ENCODE peak calls at places on chromosomes 5 and 9, in seven cellular contexts. J is GM10248, D is stomach, Y is nephron progenitor cell, X is prostate gland, S is OCI-LY7, B is transverse colon. L is an unnamed sample.

GRCh38 chr5:176320577-176320976 is 41.0 kb downstream of the KIAA1191 start:
- DNase-seq in J (no peak), S (no peak), X (no peak), B (no peak), Y (no peak), D (no peak), L (no peak)

GRCh38 chr9:120482424-120483186 is 97.4 kb downstream of the CDK5RAP2 start:
- DNase-seq in D (no peak), X (no peak), Y (no peak), S (no peak), J (no peak), B (no peak), L (no peak)

GRCh38 chr5:108940500-108940899 is 192.8 kb downstream of the FER start:
- DNase-seq in J (no peak), S (no peak), X (no peak), B (no peak), Y (no peak), D (no peak), L (no peak)

GRCh38 chr9:95736891-95737522 is 138.5 kb upstream of the ERCC6L2 start:
- DNase-seq in B (no peak), S (no peak), Y (peak), D (no peak), X (no peak), J (no peak), L (no peak)

GRCh38 chr5:8061140-8061469 is 192.2 kb downstream of the MTRR start:
- DNase-seq in J (no peak), B (no peak), D (no peak), Y (no peak), S (no peak), X (no peak), L (no peak)

GRCh38 chr9:6598249-6598725 is 47.2 kb downstream of the GLDC start:
- DNase-seq in X (no peak), B (no peak), D (no peak), Y (no peak), S (no peak), J (peak), L (no peak)

GRCh38 chr5:56818409-56819026 is 3.2 kb downstream of the MAP3K1 start:
- DNase-seq in B (no peak), Y (no peak), D (no peak), X (no peak), J (no peak), S (no peak), L (no peak)

GRCh38 chr5:151671979-151672378 is 14.7 kb downstream of the SPARC start:
- DNase-seq in J (no peak), S (no peak), X (no peak), B (peak), Y (no peak), D (no peak), L (no peak)

GRCh38 chr5:150502847-150503246 is 5.1 kb upstream of the NDST1 start:
- DNase-seq in X (no peak), S (no peak), D (no peak), J (no peak), Y (no peak), B (no peak), L (no peak)

GRCh38 chr5:137733922-137734695 is 1.8 kb downstream of the KLHL3 start:
- DNase-seq in B (no peak), X (no peak), J (no peak), Y (no peak), S (no peak), D (no peak), L (no peak)

GRCh38 chr5:137728048-137728447 is 7.8 kb downstream of the KLHL3 start:
- DNase-seq in B (no peak), Y (no peak), S (no peak), X (no peak), D (no peak), J (no peak), L (no peak)

GRCh38 chr5:137730331-137730730 is 5.6 kb downstream of the KLHL3 start:
- DNase-seq in D (no peak), B (no peak), S (no peak), J (no peak), Y (no peak), X (no peak), L (no peak)

GRCh38 chr5:137733011-137733410 is 2.9 kb downstream of the KLHL3 start:
- DNase-seq in D (no peak), S (no peak), J (no peak), Y (no peak), B (no peak), X (no peak), L (no peak)

GRCh38 chr5:137731201-137731600 is 4.7 kb downstream of the KLHL3 start:
- DNase-seq in X (no peak), B (no peak), Y (no peak), J (no peak), D (no peak), S (no peak), L (no peak)
- TF ChIP-seq CTCF in X (no peak), B (no peak), Y (no peak), J (no peak), D (no peak), S (no peak), L (no peak)

DNA sequence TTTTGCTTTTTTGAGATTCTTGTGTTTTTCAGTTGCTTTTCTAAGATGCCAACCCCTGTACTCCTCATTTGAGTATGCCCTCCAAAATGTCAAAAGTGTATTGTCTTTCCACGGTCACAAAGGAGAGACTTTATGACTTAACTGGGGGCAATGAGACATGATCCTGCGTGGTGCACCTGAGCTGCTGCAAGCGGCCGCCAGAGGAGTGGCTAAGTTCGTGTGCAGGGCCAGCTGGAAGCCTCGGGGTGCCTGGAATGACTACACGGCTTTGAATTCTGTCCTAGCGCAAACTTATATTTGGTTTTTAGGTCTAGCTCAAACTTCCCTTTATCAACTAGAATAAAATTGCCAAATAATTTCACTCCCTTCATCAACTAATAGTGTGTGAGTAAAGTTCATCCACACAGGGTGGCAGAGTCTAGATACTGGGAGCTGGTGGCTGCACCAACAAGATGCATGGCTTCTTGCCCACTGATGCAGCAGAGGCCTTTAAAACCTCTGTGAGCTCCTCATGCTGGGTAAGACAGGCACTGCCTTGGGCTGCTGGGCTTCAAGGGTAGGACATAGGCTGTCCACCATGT is 4.7 kb downstream of the GADD45G start:
- DNase-seq in B (no peak), D (no peak), S (no peak), J (no peak), Y (no peak), X (no peak), L (no peak)
- TF ChIP-seq CTCF in B (no peak), D (no peak), S (no peak), J (no peak), Y (no peak), X (no peak), L (no peak)

GRCh38 chr5:73661753-73662152 is 35.8 kb downstream of the ARHGEF28 start:
- DNase-seq in J (no peak), D (no peak), B (no peak), Y (no peak), S (no peak), X (no peak), L (no peak)

GRCh38 chr5:73663161-73663859 is 37.3 kb downstream of the ARHGEF28 start:
- DNase-seq in D (no peak), S (no peak), J (no peak), X (no peak), Y (no peak), B (no peak), L (no peak)

GRCh38 chr5:73664796-73665195 is 38.8 kb downstream of the ARHGEF28 start:
- DNase-seq in B (no peak), X (no peak), S (no peak), D (no peak), J (no peak), Y (no peak), L (no peak)

GRCh38 chr5:73666891-73667290 is 40.9 kb downstream of the ARHGEF28 start:
- DNase-seq in D (no peak), S (no peak), Y (no peak), X (no peak), J (no peak), B (no peak), L (no peak)

DNA sequence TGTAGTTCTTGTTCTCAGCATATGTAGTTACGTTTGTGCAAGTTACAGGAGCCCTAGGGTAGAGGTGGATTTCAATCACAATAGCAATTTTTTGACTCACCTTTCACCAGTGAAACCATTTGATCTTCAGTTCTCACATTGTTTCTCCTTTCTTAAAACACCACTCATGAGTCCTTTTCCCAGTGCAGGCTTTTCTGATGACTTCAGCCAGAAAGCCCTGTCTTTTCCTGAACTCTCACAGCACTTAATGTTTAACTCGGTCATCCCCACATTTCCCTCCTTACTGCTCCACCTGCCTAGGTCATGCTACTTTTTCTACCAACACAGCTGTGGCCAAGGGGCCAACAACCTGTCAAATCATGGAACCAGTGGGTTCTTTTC is 37.9 kb downstream of the ARHGEF28 start:
- DNase-seq in X (no peak), D (no peak), Y (no peak), J (peak), S (no peak), B (no peak), L (no peak)
- TF ChIP-seq CTCF in X (no peak), D (no peak), Y (no peak), J (no peak), S (no peak), B (no peak), L (no peak)

DNA sequence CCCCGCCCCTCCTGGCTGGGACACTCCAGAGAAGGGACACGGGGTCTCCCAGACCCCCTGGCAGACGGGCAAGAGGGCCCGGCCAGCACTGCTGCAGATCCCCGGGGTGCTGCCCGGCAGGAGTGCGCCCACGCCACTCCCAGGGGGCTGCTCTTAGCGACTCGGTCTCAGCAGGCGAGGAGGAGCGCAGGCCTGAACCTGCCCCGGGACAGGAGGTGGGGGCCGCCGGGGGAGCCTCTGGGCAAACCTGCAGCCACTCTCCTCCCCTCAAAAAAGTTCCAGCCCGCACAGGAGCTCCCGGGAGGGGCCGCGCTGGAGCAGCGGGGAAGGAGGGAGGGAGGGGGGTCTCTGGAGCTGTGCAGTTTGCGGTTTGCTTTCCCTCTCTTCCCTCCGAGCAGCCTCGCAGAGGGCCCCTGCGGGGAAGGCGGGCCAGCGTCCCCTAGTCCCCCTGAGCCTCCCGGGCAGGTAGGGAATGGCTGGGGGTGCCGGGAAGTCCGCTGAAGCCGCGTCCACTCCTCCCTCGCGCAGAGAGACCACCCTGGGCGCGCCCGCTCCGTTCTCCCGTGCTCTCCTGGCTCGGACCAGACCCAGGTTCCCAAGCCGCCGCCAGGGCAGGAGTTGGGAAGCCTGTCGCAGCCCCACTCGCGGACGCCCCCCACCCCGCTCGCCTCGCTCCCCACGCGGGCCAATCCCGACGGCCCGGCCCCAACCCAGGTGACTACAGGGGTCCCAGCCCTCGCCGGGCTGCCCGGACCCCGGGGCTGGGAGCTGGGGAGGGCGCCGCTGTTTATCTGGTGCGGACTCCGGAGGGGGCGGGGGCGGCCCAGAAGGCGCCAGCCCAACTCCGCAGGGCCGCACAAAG is 44.2 kb downstream of the NACC2 start:
- DNase-seq in J (peak), B (no peak), D (no peak), S (no peak), X (no peak), Y (peak), L (no peak)
- TF ChIP-seq CTCF in J (no peak), B (no peak), D (no peak), S (no peak), X (peak), Y (no peak), L (no peak)

DNA sequence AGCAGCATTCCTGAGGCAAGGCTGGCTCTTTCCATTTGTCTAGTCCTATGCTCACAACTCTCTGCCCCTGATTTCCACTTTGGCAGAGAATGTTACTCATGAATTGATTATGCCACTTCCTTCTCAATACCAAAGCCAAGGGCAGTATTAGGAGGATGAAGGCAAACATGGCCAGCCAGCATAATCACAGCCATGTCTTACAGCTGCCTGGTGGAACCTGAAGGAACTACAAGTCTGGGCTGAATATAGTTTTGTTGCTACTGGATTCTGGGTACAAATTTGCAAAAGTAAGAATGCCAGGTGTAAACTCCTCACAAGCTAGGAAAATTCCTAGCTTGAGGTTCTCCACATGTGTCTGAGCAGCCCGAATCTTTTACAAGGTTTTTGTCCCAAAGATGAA is 4.2 kb downstream of the SIL1 start:
- DNase-seq in B (no peak), Y (no peak), S (no peak), X (no peak), J (no peak), D (no peak), L (no peak)
- TF ChIP-seq CTCF in B (peak), Y (peak), S (peak), X (peak), J (no peak), D (peak), L (no peak)